ENCODE peak calls at places on chromosomes 1 and 21, in four cellular contexts. One of them, this sample, is unnamed.

GRCh38 chr1:166020229-166020628 is 146.6 kb downstream of the FAM78B start:
- DNase-seq in mucosa of gallbladder: peak
- DNase-seq in NCI-H226: no peak
- DNase-seq in skeletal muscle cell: no peak
- DNase-seq in this sample: no peak

GRCh38 chr1:149917590-149918144 is at the start of gene SV2A:
- DNase-seq in mucosa of gallbladder: no peak
- DNase-seq in NCI-H226: no peak
- DNase-seq in skeletal muscle cell: peak
- DNase-seq in this sample: no peak

GRCh38 chr1:118649406-118649805 is 338.7 kb downstream of the TBX15 start:
- DNase-seq in mucosa of gallbladder: no peak
- DNase-seq in NCI-H226: no peak
- DNase-seq in skeletal muscle cell: no peak
- DNase-seq in this sample: no peak

GRCh38 chr1:163747261-163747660 is 425.5 kb downstream of the NUF2 start:
- DNase-seq in mucosa of gallbladder: no peak
- DNase-seq in NCI-H226: no peak
- DNase-seq in skeletal muscle cell: no peak
- DNase-seq in this sample: peak

GRCh38 chr1:2941907-2942306 is 79.4 kb upstream of the ACTRT2 start:
- DNase-seq in mucosa of gallbladder: no peak
- DNase-seq in NCI-H226: no peak
- DNase-seq in skeletal muscle cell: no peak
- DNase-seq in this sample: no peak

GRCh38 chr1:56978819-56979218 is 13.0 kb upstream of the C8B start:
- DNase-seq in mucosa of gallbladder: peak
- DNase-seq in NCI-H226: no peak
- DNase-seq in skeletal muscle cell: no peak
- DNase-seq in this sample: no peak

GRCh38 chr1:84772428-84772943 is 82.2 kb upstream of the SSX2IP start:
- DNase-seq in mucosa of gallbladder: peak
- DNase-seq in NCI-H226: peak
- DNase-seq in skeletal muscle cell: peak
- DNase-seq in this sample: no peak

GRCh38 chr1:194975913-194976312 is 1632.3 kb downstream of the KCNT2 start:
- DNase-seq in mucosa of gallbladder: no peak
- DNase-seq in NCI-H226: no peak
- DNase-seq in skeletal muscle cell: peak
- DNase-seq in this sample: no peak

GRCh38 chr1:101733340-101733739 is 263.4 kb downstream of the OLFM3 start:
- DNase-seq in mucosa of gallbladder: peak
- DNase-seq in NCI-H226: no peak
- DNase-seq in skeletal muscle cell: no peak
- DNase-seq in this sample: no peak

GRCh38 chr1:65431111-65431705 is 10.7 kb downstream of the LEPR start:
- DNase-seq in mucosa of gallbladder: no peak
- DNase-seq in NCI-H226: peak
- DNase-seq in skeletal muscle cell: no peak
- DNase-seq in this sample: no peak

GRCh38 chr1:236391008-236391407 is 3.1 kb upstream of the EDARADD start:
- DNase-seq in mucosa of gallbladder: no peak
- DNase-seq in NCI-H226: no peak
- DNase-seq in skeletal muscle cell: no peak
- DNase-seq in this sample: no peak

GRCh38 chr1:1437904-1438376 is 2.5 kb downstream of the VWA1 start:
- DNase-seq in mucosa of gallbladder: peak
- DNase-seq in NCI-H226: no peak
- DNase-seq in skeletal muscle cell: no peak
- DNase-seq in this sample: no peak

GRCh38 chr21:29265690-29266479 is 32.8 kb upstream of the BACH1 start:
- DNase-seq in mucosa of gallbladder: no peak
- DNase-seq in NCI-H226: no peak
- DNase-seq in skeletal muscle cell: no peak
- DNase-seq in this sample: no peak

GRCh38 chr1:3231245-3231644 is 162.2 kb downstream of the PRDM16 start:
- DNase-seq in mucosa of gallbladder: no peak
- DNase-seq in NCI-H226: no peak
- DNase-seq in skeletal muscle cell: no peak
- DNase-seq in this sample: no peak

GRCh38 chr1:90045853-90046563 is 51.1 kb downstream of the ZNF326 start:
- DNase-seq in mucosa of gallbladder: no peak
- DNase-seq in NCI-H226: no peak
- DNase-seq in skeletal muscle cell: no peak
- DNase-seq in this sample: no peak

GRCh38 chr1:59013276-59013927 is 229.6 kb upstream of the JUN start:
- DNase-seq in mucosa of gallbladder: peak
- DNase-seq in NCI-H226: no peak
- DNase-seq in skeletal muscle cell: no peak
- DNase-seq in this sample: no peak

GRCh38 chr1:211839106-211839505 is 8.5 kb upstream of the LPGAT1 start:
- DNase-seq in mucosa of gallbladder: no peak
- DNase-seq in NCI-H226: no peak
- DNase-seq in skeletal muscle cell: no peak
- DNase-seq in this sample: no peak

GRCh38 chr1:58317086-58317485 is 229.4 kb downstream of the OMA1 start:
- DNase-seq in mucosa of gallbladder: no peak
- DNase-seq in NCI-H226: no peak
- DNase-seq in skeletal muscle cell: no peak
- DNase-seq in this sample: no peak

GRCh38 chr21:16775056-16775455 is 737.8 kb upstream of the CXADR start:
- DNase-seq in mucosa of gallbladder: no peak
- DNase-seq in NCI-H226: no peak
- DNase-seq in skeletal muscle cell: no peak
- DNase-seq in this sample: no peak

GRCh38 chr1:201889092-201889968 is 632 bp downstream of the SHISA4 start:
- DNase-seq in mucosa of gallbladder: no peak
- DNase-seq in NCI-H226: no peak
- DNase-seq in skeletal muscle cell: no peak
- DNase-seq in this sample: no peak

GRCh38 chr21:40964691-40965090 is 117.7 kb upstream of the DSCAM start:
- DNase-seq in mucosa of gallbladder: no peak
- DNase-seq in NCI-H226: no peak
- DNase-seq in skeletal muscle cell: no peak
- DNase-seq in this sample: peak

GRCh38 chr21:44853601-44854390 is 19.7 kb downstream of the PTTG1IP start:
- DNase-seq in mucosa of gallbladder: no peak
- DNase-seq in NCI-H226: peak
- DNase-seq in skeletal muscle cell: no peak
- DNase-seq in this sample: no peak

GRCh38 chr1:233240839-233241682 is 54.5 kb downstream of the PCNX2 start:
- DNase-seq in mucosa of gallbladder: peak
- DNase-seq in NCI-H226: no peak
- DNase-seq in skeletal muscle cell: no peak
- DNase-seq in this sample: no peak

GRCh38 chr1:42420911-42421585 is 34.8 kb downstream of the ZMYND12 start:
- DNase-seq in mucosa of gallbladder: no peak
- DNase-seq in NCI-H226: peak
- DNase-seq in skeletal muscle cell: peak
- DNase-seq in this sample: peak

GRCh38 chr1:29900727-29901126 is 664.4 kb downstream of the PTPRU start:
- DNase-seq in mucosa of gallbladder: no peak
- DNase-seq in NCI-H226: no peak
- DNase-seq in skeletal muscle cell: no peak
- DNase-seq in this sample: no peak

GRCh38 chr21:34061983-34062382 is 11.4 kb upstream of the MRPS6 start:
- DNase-seq in mucosa of gallbladder: no peak
- DNase-seq in NCI-H226: no peak
- DNase-seq in skeletal muscle cell: no peak
- DNase-seq in this sample: no peak

GRCh38 chr1:5743435-5744095 is 248.7 kb downstream of the NPHP4 start:
- DNase-seq in mucosa of gallbladder: no peak
- DNase-seq in NCI-H226: no peak
- DNase-seq in skeletal muscle cell: no peak
- DNase-seq in this sample: no peak

GRCh38 chr1:223834660-223835263 is 11.0 kb downstream of the TP53BP2 start:
- DNase-seq in mucosa of gallbladder: no peak
- DNase-seq in NCI-H226: no peak
- DNase-seq in skeletal muscle cell: peak
- DNase-seq in this sample: peak